ENCODE peak calls at places on chromosomes 13 and 19, in nine cellular contexts. E is sigmoid colon, B is HL-60, J is transverse colon, U is upper lobe of left lung, F is HepG2, H is prostate gland, Q is GM23338, I is H1. T is an unnamed sample.

GRCh38 chr13:27425151-27425917 is 915 bp downstream of the GTF3A start:
- DNase-seq in E (no peak), B (no peak), J (no peak), U (no peak), F (no peak), H (no peak), Q (no peak), I (no peak), T (no peak)

GRCh38 chr19:15331419-15332310 is 674 bp downstream of the BRD4 start:
- DNase-seq in E (peak), B (peak), J (peak), U (peak), F (no peak), H (peak), Q (peak), I (no peak), T (peak)

GRCh38 chr13:41693434-41693833 is 236.1 kb downstream of the RGCC start:
- DNase-seq in E (no peak), B (no peak), J (no peak), U (no peak), F (no peak), H (no peak), Q (no peak), I (no peak), T (no peak)

GRCh38 chr13:109761695-109762094 is 24.7 kb downstream of the IRS2 start:
- DNase-seq in E (no peak), B (no peak), J (no peak), U (no peak), F (no peak), H (no peak), Q (no peak), I (no peak), T (no peak)

GRCh38 chr13:27339299-27339698 is 68.7 kb downstream of the RASL11A start:
- DNase-seq in E (no peak), B (peak), J (peak), U (no peak), F (peak), H (no peak), Q (peak), I (no peak), T (no peak)

GRCh38 chr13:112588490-112589297 is 741 bp upstream of the TUBGCP3 start:
- DNase-seq in E (no peak), B (peak), J (no peak), U (no peak), F (no peak), H (no peak), Q (no peak), I (no peak), T (no peak)

GRCh38 chr13:38017320-38017719 is 147.7 kb upstream of the TRPC4 start:
- DNase-seq in E (no peak), B (no peak), J (no peak), U (no peak), F (no peak), H (no peak), Q (no peak), I (no peak), T (no peak)

GRCh38 chr19:10617409-10618121 is 7.8 kb upstream of the SLC44A2 start:
- DNase-seq in E (no peak), B (no peak), J (no peak), U (no peak), F (no peak), H (peak), Q (no peak), I (no peak), T (no peak)

GRCh38 chr13:79936368-79937136 is 404.4 kb downstream of the SPRY2 start:
- DNase-seq in E (no peak), B (no peak), J (no peak), U (no peak), F (peak), H (peak), Q (no peak), I (no peak), T (no peak)

GRCh38 chr19:17097593-17098126 is 22.1 kb downstream of the MYO9B start:
- DNase-seq in E (no peak), B (no peak), J (no peak), U (no peak), F (peak), H (no peak), Q (no peak), I (no peak), T (no peak)

GRCh38 chr19:10863107-10863700 is 8.1 kb upstream of the CARM1 start:
- DNase-seq in E (no peak), B (no peak), J (no peak), U (no peak), F (peak), H (peak), Q (no peak), I (no peak), T (no peak)

GRCh38 chr13:112580211-112580610 is 7.7 kb downstream of the TUBGCP3 start:
- DNase-seq in E (no peak), B (no peak), J (no peak), U (no peak), F (no peak), H (no peak), Q (no peak), I (no peak), T (no peak)

GRCh38 chr19:34962281-34962944 is 1.6 kb downstream of the ZNF792 start:
- DNase-seq in E (no peak), B (peak), J (no peak), U (no peak), F (peak), H (no peak), Q (no peak), I (no peak), T (no peak)

GRCh38 chr19:41476583-41476982 is 33.6 kb downstream of the ERICH4 start:
- DNase-seq in E (no peak), B (no peak), J (no peak), U (no peak), F (no peak), H (no peak), Q (no peak), I (no peak), T (no peak)

GRCh38 chr13:30690282-30691188 is 44.8 kb upstream of the ALOX5AP start:
- DNase-seq in E (peak), B (peak), J (peak), U (peak), F (no peak), H (peak), Q (no peak), I (no peak), T (no peak)

GRCh38 chr19:48553676-48554384 is 1.9 kb downstream of the SULT2B1 start:
- DNase-seq in E (peak), B (no peak), J (peak), U (no peak), F (peak), H (peak), Q (peak), I (no peak), T (no peak)

GRCh38 chr13:20828540-20829364 is 55.0 kb upstream of the EEF1AKMT1 start:
- DNase-seq in E (no peak), B (peak), J (peak), U (no peak), F (peak), H (no peak), Q (peak), I (no peak), T (no peak)

GRCh38 chr19:13095934-13096890 is 6.4 kb downstream of the LYL1 start:
- DNase-seq in E (peak), B (peak), J (no peak), U (no peak), F (peak), H (no peak), Q (peak), I (no peak), T (no peak)

GRCh38 chr19:3175761-3176714 is 2.5 kb upstream of the S1PR4 start:
- DNase-seq in E (no peak), B (no peak), J (peak), U (peak), F (no peak), H (peak), Q (no peak), I (no peak), T (no peak)

GRCh38 chr19:56290104-56290503 is 17.6 kb downstream of the EDDM13 start:
- DNase-seq in E (no peak), B (no peak), J (no peak), U (no peak), F (no peak), H (no peak), Q (no peak), I (no peak), T (no peak)

GRCh38 chr13:19794552-19795143 is 11.9 kb upstream of the PSPC1 start:
- DNase-seq in E (no peak), B (no peak), J (no peak), U (no peak), F (no peak), H (peak), Q (peak), I (peak), T (no peak)

GRCh38 chr13:33637978-33638743 is 179.8 kb upstream of the RFC3 start:
- DNase-seq in E (no peak), B (no peak), J (no peak), U (no peak), F (no peak), H (no peak), Q (peak), I (no peak), T (no peak)

GRCh38 chr13:94335786-94336357 is 143.6 kb downstream of the DCT start:
- DNase-seq in E (no peak), B (no peak), J (no peak), U (no peak), F (no peak), H (no peak), Q (no peak), I (no peak), T (no peak)

GRCh38 chr19:8512115-8512967 is 1.6 kb downstream of the ZNF414 start:
- DNase-seq in E (no peak), B (no peak), J (peak), U (peak), F (peak), H (no peak), Q (peak), I (peak), T (no peak)

GRCh38 chr19:54532528-54532927 is 29.9 kb downstream of the LAIR2 start:
- DNase-seq in E (no peak), B (no peak), J (no peak), U (no peak), F (no peak), H (no peak), Q (no peak), I (no peak), T (peak)

GRCh38 chr13:23959231-23959862 is 62.0 kb upstream of the C1QTNF9B start:
- DNase-seq in E (no peak), B (no peak), J (no peak), U (no peak), F (no peak), H (no peak), Q (no peak), I (no peak), T (no peak)

GRCh38 chr13:100347941-100348340 is 240.6 kb downstream of the GGACT start:
- DNase-seq in E (no peak), B (no peak), J (no peak), U (no peak), F (no peak), H (no peak), Q (no peak), I (no peak), T (no peak)
- TF ChIP-seq POLR2AphosphoS5 in E (no peak), B (no peak), J (peak), U (no peak), F (no peak), H (no peak), Q (no peak), I (no peak), T (no peak)

DNA sequence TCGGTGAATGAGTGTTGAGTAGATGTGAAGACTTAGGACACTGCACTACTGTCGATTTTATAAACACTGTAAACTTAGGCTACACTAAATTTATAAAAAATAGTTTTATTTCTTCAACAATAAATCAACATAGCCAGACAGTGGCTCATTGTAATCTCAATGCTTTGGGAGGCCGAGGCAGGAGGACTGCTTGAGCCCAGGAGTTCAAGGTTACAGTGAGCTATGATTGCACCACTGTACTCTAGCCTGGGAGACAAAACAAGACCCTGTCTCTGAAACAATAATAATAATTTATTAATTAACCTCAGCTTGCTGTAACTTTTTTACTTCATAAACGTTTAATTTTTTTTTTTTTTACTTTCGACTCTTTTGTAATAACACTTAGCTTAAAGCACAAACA is 34.4 kb downstream of the ATP7B start:
- DNase-seq in E (no peak), B (no peak), J (no peak), U (no peak), F (no peak), H (no peak), Q (no peak), I (no peak), T (no peak)
- TF ChIP-seq POLR2AphosphoS5 in E (no peak), B (no peak), J (no peak), U (no peak), F (no peak), H (no peak), Q (no peak), I (no peak), T (no peak)

GRCh38 chr19:18392936-18393335 is 4.5 kb downstream of the LRRC25 start:
- DNase-seq in E (no peak), B (peak), J (no peak), U (no peak), F (no peak), H (no peak), Q (no peak), I (no peak), T (no peak)

GRCh38 chr19:18390075-18390909 is 4.3 kb downstream of the GDF15 start:
- DNase-seq in E (no peak), B (no peak), J (no peak), U (no peak), F (no peak), H (no peak), Q (no peak), I (no peak), T (no peak)

GRCh38 chr19:18393836-18394235 is 3.6 kb downstream of the LRRC25 start:
- DNase-seq in E (no peak), B (peak), J (no peak), U (no peak), F (no peak), H (no peak), Q (no peak), I (no peak), T (no peak)

GRCh38 chr19:18391509-18392075 is 5.6 kb downstream of the GDF15 start:
- DNase-seq in E (no peak), B (no peak), J (no peak), U (no peak), F (no peak), H (no peak), Q (no peak), I (no peak), T (no peak)

GRCh38 chr19:18392417-18392816 is 5.0 kb downstream of the LRRC25 start:
- DNase-seq in E (peak), B (peak), J (peak), U (no peak), F (no peak), H (peak), Q (no peak), I (no peak), T (no peak)
- TF ChIP-seq POLR2AphosphoS5 in E (no peak), B (peak), J (no peak), U (no peak), F (no peak), H (peak), Q (no peak), I (no peak), T (no peak)

GRCh38 chr13:80957019-80957650 is 616.2 kb upstream of the SPRY2 start:
- DNase-seq in E (no peak), B (no peak), J (no peak), U (no peak), F (peak), H (no peak), Q (no peak), I (no peak), T (no peak)
- TF ChIP-seq POLR2AphosphoS5 in E (no peak), B (no peak), J (no peak), U (no peak), F (no peak), H (no peak), Q (no peak), I (no peak), T (no peak)

DNA sequence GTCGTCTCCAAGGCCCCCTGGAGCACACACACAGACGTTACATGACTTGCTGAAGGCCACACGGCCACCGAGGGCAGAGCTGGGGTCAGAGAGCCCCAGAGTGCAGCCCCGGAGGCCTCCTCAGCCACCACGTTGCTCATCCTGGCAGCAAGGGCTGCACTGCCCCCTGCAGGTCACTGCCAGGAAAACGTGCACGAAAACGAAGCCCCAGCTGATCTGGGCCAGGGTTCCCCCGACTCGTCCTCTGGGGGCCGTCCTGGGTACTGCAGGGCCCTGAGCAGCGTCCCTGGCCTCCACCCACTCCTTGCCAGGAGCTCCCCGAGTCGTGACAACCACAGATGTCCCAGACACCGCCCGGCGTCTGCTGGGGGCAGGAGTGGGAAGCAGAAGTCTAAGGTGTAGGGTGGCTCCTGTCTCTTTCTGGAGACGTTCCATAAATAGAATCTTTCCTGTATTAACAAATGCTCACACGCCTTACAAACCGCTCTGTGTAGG is 3.4 kb downstream of the TPGS1 start:
- DNase-seq in E (peak), B (peak), J (peak), U (peak), F (peak), H (no peak), Q (peak), I (peak), T (peak)
- TF ChIP-seq POLR2AphosphoS5 in E (no peak), B (peak), J (no peak), U (no peak), F (no peak), H (no peak), Q (no peak), I (peak), T (no peak)

T was measured in GM12891.